ENCODE peak calls at places on chromosomes 12 and 14, in six cellular contexts. One of them, this sample, is unnamed.

GRCh38 chr12:96211989-96212388 is 17.8 kb downstream of the ELK3 start:
- DNase-seq in activated CD4-positive, alpha-beta T cell treated with anti-CD3 and anti-CD28 coated beads, Interleukin-2, amount 50 U/mL, for 24 hours: no peak
- DNase-seq in body of pancreas: no peak
- DNase-seq in stimulated activated naive CD4-positive, alpha-beta T cell: peak
- DNase-seq in endodermal cell: no peak
- DNase-seq in AG09319: no peak
- DNase-seq in this sample: no peak

GRCh38 chr12:53345486-53346195 is 9.5 kb upstream of the SP7 start:
- DNase-seq in body of pancreas: peak
- DNase-seq in endodermal cell: peak
- DNase-seq in stimulated activated naive CD4-positive, alpha-beta T cell: no peak
- DNase-seq in activated CD4-positive, alpha-beta T cell treated with anti-CD3 and anti-CD28 coated beads, Interleukin-2, amount 50 U/mL, for 24 hours: no peak
- DNase-seq in AG09319: no peak
- DNase-seq in this sample: no peak

GRCh38 chr12:124769166-124769530 is 94.5 kb downstream of the SCARB1 start:
- DNase-seq in stimulated activated naive CD4-positive, alpha-beta T cell: no peak
- DNase-seq in body of pancreas: no peak
- DNase-seq in AG09319: no peak
- DNase-seq in activated CD4-positive, alpha-beta T cell treated with anti-CD3 and anti-CD28 coated beads, Interleukin-2, amount 50 U/mL, for 24 hours: no peak
- DNase-seq in endodermal cell: no peak
- DNase-seq in this sample: no peak

GRCh38 chr14:77882098-77882497 is 82.2 kb downstream of the ADCK1 start:
- DNase-seq in AG09319: no peak
- DNase-seq in endodermal cell: no peak
- DNase-seq in stimulated activated naive CD4-positive, alpha-beta T cell: no peak
- DNase-seq in body of pancreas: peak
- DNase-seq in activated CD4-positive, alpha-beta T cell treated with anti-CD3 and anti-CD28 coated beads, Interleukin-2, amount 50 U/mL, for 24 hours: no peak
- DNase-seq in this sample: no peak

GRCh38 chr14:66974397-66975025 is 214.7 kb upstream of the GARIN2 start:
- DNase-seq in activated CD4-positive, alpha-beta T cell treated with anti-CD3 and anti-CD28 coated beads, Interleukin-2, amount 50 U/mL, for 24 hours: no peak
- DNase-seq in endodermal cell: no peak
- DNase-seq in stimulated activated naive CD4-positive, alpha-beta T cell: no peak
- DNase-seq in body of pancreas: no peak
- DNase-seq in AG09319: no peak
- DNase-seq in this sample: no peak

GRCh38 chr12:112466835-112467234 is 48.1 kb downstream of the PTPN11 start:
- DNase-seq in stimulated activated naive CD4-positive, alpha-beta T cell: no peak
- DNase-seq in activated CD4-positive, alpha-beta T cell treated with anti-CD3 and anti-CD28 coated beads, Interleukin-2, amount 50 U/mL, for 24 hours: no peak
- DNase-seq in AG09319: no peak
- DNase-seq in endodermal cell: no peak
- DNase-seq in body of pancreas: no peak
- DNase-seq in this sample: no peak

GRCh38 chr14:75427126-75427481 is 718 bp upstream of the JDP2 start:
- DNase-seq in activated CD4-positive, alpha-beta T cell treated with anti-CD3 and anti-CD28 coated beads, Interleukin-2, amount 50 U/mL, for 24 hours: no peak
- DNase-seq in stimulated activated naive CD4-positive, alpha-beta T cell: no peak
- DNase-seq in endodermal cell: peak
- DNase-seq in body of pancreas: no peak
- DNase-seq in AG09319: no peak
- DNase-seq in this sample: no peak

GRCh38 chr14:54785778-54786160 is 116.9 kb downstream of the GCH1 start:
- DNase-seq in stimulated activated naive CD4-positive, alpha-beta T cell: no peak
- DNase-seq in activated CD4-positive, alpha-beta T cell treated with anti-CD3 and anti-CD28 coated beads, Interleukin-2, amount 50 U/mL, for 24 hours: no peak
- DNase-seq in AG09319: no peak
- DNase-seq in body of pancreas: no peak
- DNase-seq in endodermal cell: peak
- DNase-seq in this sample: no peak

GRCh38 chr12:49953961-49954835 is 3.7 kb downstream of the AQP2 start:
- DNase-seq in endodermal cell: peak
- DNase-seq in body of pancreas: no peak
- DNase-seq in activated CD4-positive, alpha-beta T cell treated with anti-CD3 and anti-CD28 coated beads, Interleukin-2, amount 50 U/mL, for 24 hours: no peak
- DNase-seq in AG09319: no peak
- DNase-seq in stimulated activated naive CD4-positive, alpha-beta T cell: no peak
- DNase-seq in this sample: no peak

This sample was measured in H9.